ENCODE peak calls at places on chromosome 20, in nine cellular contexts. One of them, this sample, is unnamed.

GRCh38 chr20:59165794-59166709 is 2.4 kb downstream of the ZNF831 start:
- DNase-seq in non-pigmented ciliary epithelial cell: no peak
- DNase-seq in memory B cell: no peak
- DNase-seq in ELF-1: no peak
- DNase-seq in SHP77: no peak
- DNase-seq in RCC 7860: no peak
- DNase-seq in A549: no peak
- DNase-seq in T1000: no peak
- DNase-seq in activated CD4-positive, alpha-beta T cell treated with anti-CD3 and anti-CD28 coated beads, Interleukin-2, amount 50 U/mL, for 24 hours: no peak
- DNase-seq in this sample: no peak

GRCh38 chr20:39038495-39038894 is 76.4 kb downstream of the DHX35 start:
- DNase-seq in non-pigmented ciliary epithelial cell: no peak
- DNase-seq in memory B cell: no peak
- DNase-seq in ELF-1: no peak
- DNase-seq in SHP77: no peak
- DNase-seq in RCC 7860: no peak
- DNase-seq in A549: no peak
- DNase-seq in T1000: no peak
- DNase-seq in activated CD4-positive, alpha-beta T cell treated with anti-CD3 and anti-CD28 coated beads, Interleukin-2, amount 50 U/mL, for 24 hours: no peak
- DNase-seq in this sample: no peak

GRCh38 chr20:2708073-2708415 is 15.5 kb downstream of the EBF4 start:
- DNase-seq in non-pigmented ciliary epithelial cell: no peak
- DNase-seq in memory B cell: no peak
- DNase-seq in ELF-1: no peak
- DNase-seq in SHP77: no peak
- DNase-seq in RCC 7860: no peak
- DNase-seq in A549: no peak
- DNase-seq in T1000: no peak
- DNase-seq in activated CD4-positive, alpha-beta T cell treated with anti-CD3 and anti-CD28 coated beads, Interleukin-2, amount 50 U/mL, for 24 hours: no peak
- DNase-seq in this sample: no peak

GRCh38 chr20:35447082-35447789 is 8.2 kb upstream of the CEP250 start:
- DNase-seq in non-pigmented ciliary epithelial cell: no peak
- DNase-seq in memory B cell: peak; percentile 89
- DNase-seq in ELF-1: peak; percentile 93
- DNase-seq in SHP77: peak; percentile 81
- DNase-seq in RCC 7860: peak; percentile 78
- DNase-seq in A549: peak; percentile 86
- DNase-seq in T1000: peak; percentile 74
- DNase-seq in activated CD4-positive, alpha-beta T cell treated with anti-CD3 and anti-CD28 coated beads, Interleukin-2, amount 50 U/mL, for 24 hours: peak; percentile 92
- DNase-seq in this sample: peak; percentile 76

GRCh38 chr20:49030954-49031619 is 15.0 kb upstream of the CSE1L start:
- DNase-seq in non-pigmented ciliary epithelial cell: no peak
- DNase-seq in memory B cell: no peak
- DNase-seq in ELF-1: no peak
- DNase-seq in SHP77: no peak
- DNase-seq in RCC 7860: no peak
- DNase-seq in A549: no peak
- DNase-seq in T1000: no peak
- DNase-seq in activated CD4-positive, alpha-beta T cell treated with anti-CD3 and anti-CD28 coated beads, Interleukin-2, amount 50 U/mL, for 24 hours: no peak
- DNase-seq in this sample: no peak

GRCh38 chr20:37711987-37712961 is 18.4 kb downstream of the CTNNBL1 start:
- DNase-seq in non-pigmented ciliary epithelial cell: no peak
- DNase-seq in memory B cell: no peak
- DNase-seq in ELF-1: no peak
- DNase-seq in SHP77: no peak
- DNase-seq in RCC 7860: no peak
- DNase-seq in A549: no peak
- DNase-seq in T1000: no peak
- DNase-seq in activated CD4-positive, alpha-beta T cell treated with anti-CD3 and anti-CD28 coated beads, Interleukin-2, amount 50 U/mL, for 24 hours: no peak
- DNase-seq in this sample: no peak

GRCh38 chr20:47389867-47390347 is 33.4 kb upstream of the ZMYND8 start:
- DNase-seq in non-pigmented ciliary epithelial cell: no peak
- DNase-seq in memory B cell: no peak
- DNase-seq in ELF-1: peak; percentile 43
- DNase-seq in SHP77: no peak
- DNase-seq in RCC 7860: no peak
- DNase-seq in A549: peak; percentile 100
- DNase-seq in T1000: peak; percentile 81
- DNase-seq in activated CD4-positive, alpha-beta T cell treated with anti-CD3 and anti-CD28 coated beads, Interleukin-2, amount 50 U/mL, for 24 hours: no peak
- DNase-seq in this sample: no peak

GRCh38 chr20:24993337-24994185 is 1.0 kb upstream of the APMAP start:
- DNase-seq in non-pigmented ciliary epithelial cell: no peak
- DNase-seq in memory B cell: no peak
- DNase-seq in ELF-1: no peak
- DNase-seq in SHP77: peak; percentile 14
- DNase-seq in RCC 7860: no peak
- DNase-seq in A549: peak; percentile 71
- DNase-seq in T1000: no peak
- DNase-seq in activated CD4-positive, alpha-beta T cell treated with anti-CD3 and anti-CD28 coated beads, Interleukin-2, amount 50 U/mL, for 24 hours: no peak
- DNase-seq in this sample: peak; percentile 80

GRCh38 chr20:2156666-2157624 is 55.3 kb downstream of the STK35 start:
- DNase-seq in non-pigmented ciliary epithelial cell: no peak
- DNase-seq in memory B cell: no peak
- DNase-seq in ELF-1: no peak
- DNase-seq in SHP77: no peak
- DNase-seq in RCC 7860: no peak
- DNase-seq in A549: no peak
- DNase-seq in T1000: no peak
- DNase-seq in activated CD4-positive, alpha-beta T cell treated with anti-CD3 and anti-CD28 coated beads, Interleukin-2, amount 50 U/mL, for 24 hours: no peak
- DNase-seq in this sample: no peak

GRCh38 chr20:3744806-3745685 is 12.6 kb downstream of the HSPA12B start:
- DNase-seq in non-pigmented ciliary epithelial cell: no peak
- DNase-seq in memory B cell: peak; percentile 45
- DNase-seq in ELF-1: peak; percentile 87
- DNase-seq in SHP77: peak; percentile 26
- DNase-seq in RCC 7860: no peak
- DNase-seq in A549: peak; percentile 95
- DNase-seq in T1000: peak; percentile 3
- DNase-seq in activated CD4-positive, alpha-beta T cell treated with anti-CD3 and anti-CD28 coated beads, Interleukin-2, amount 50 U/mL, for 24 hours: peak; percentile 43
- DNase-seq in this sample: no peak

GRCh38 chr20:20850407-20850806 is 138.0 kb upstream of the RALGAPA2 start:
- DNase-seq in non-pigmented ciliary epithelial cell: no peak
- DNase-seq in memory B cell: no peak
- DNase-seq in ELF-1: no peak
- DNase-seq in SHP77: no peak
- DNase-seq in RCC 7860: no peak
- DNase-seq in A549: no peak
- DNase-seq in T1000: no peak
- DNase-seq in activated CD4-positive, alpha-beta T cell treated with anti-CD3 and anti-CD28 coated beads, Interleukin-2, amount 50 U/mL, for 24 hours: no peak
- DNase-seq in this sample: no peak

GRCh38 chr20:58243653-58244410 is 15.4 kb upstream of the ANKRD60 start:
- DNase-seq in non-pigmented ciliary epithelial cell: no peak
- DNase-seq in memory B cell: no peak
- DNase-seq in ELF-1: no peak
- DNase-seq in SHP77: no peak
- DNase-seq in RCC 7860: no peak
- DNase-seq in A549: no peak
- DNase-seq in T1000: no peak
- DNase-seq in activated CD4-positive, alpha-beta T cell treated with anti-CD3 and anti-CD28 coated beads, Interleukin-2, amount 50 U/mL, for 24 hours: no peak
- DNase-seq in this sample: no peak

GRCh38 chr20:62581308-62581707 is 61.0 kb upstream of the SLCO4A1 start:
- DNase-seq in non-pigmented ciliary epithelial cell: no peak
- DNase-seq in memory B cell: no peak
- DNase-seq in ELF-1: no peak
- DNase-seq in SHP77: no peak
- DNase-seq in RCC 7860: no peak
- DNase-seq in A549: no peak
- DNase-seq in T1000: no peak
- DNase-seq in activated CD4-positive, alpha-beta T cell treated with anti-CD3 and anti-CD28 coated beads, Interleukin-2, amount 50 U/mL, for 24 hours: no peak
- DNase-seq in this sample: no peak

GRCh38 chr20:63318391-63319163 is 25.6 kb downstream of the COL20A1 start:
- DNase-seq in non-pigmented ciliary epithelial cell: no peak
- DNase-seq in memory B cell: no peak
- DNase-seq in ELF-1: no peak
- DNase-seq in SHP77: no peak
- DNase-seq in RCC 7860: no peak
- DNase-seq in A549: no peak
- DNase-seq in T1000: no peak
- DNase-seq in activated CD4-positive, alpha-beta T cell treated with anti-CD3 and anti-CD28 coated beads, Interleukin-2, amount 50 U/mL, for 24 hours: no peak
- DNase-seq in this sample: no peak

GRCh38 chr20:10674684-10675455 is 1.1 kb upstream of the JAG1 start:
- DNase-seq in non-pigmented ciliary epithelial cell: no peak
- DNase-seq in memory B cell: no peak
- DNase-seq in ELF-1: peak; percentile 94
- DNase-seq in SHP77: peak; percentile 79
- DNase-seq in RCC 7860: peak; percentile 60
- DNase-seq in A549: peak; percentile 89
- DNase-seq in T1000: peak; percentile 58
- DNase-seq in activated CD4-positive, alpha-beta T cell treated with anti-CD3 and anti-CD28 coated beads, Interleukin-2, amount 50 U/mL, for 24 hours: peak; percentile 8
- DNase-seq in this sample: peak; percentile 12

GRCh38 chr20:23622839-23623343 is 14.9 kb downstream of the CST3 start:
- DNase-seq in non-pigmented ciliary epithelial cell: peak; percentile 70
- DNase-seq in memory B cell: no peak
- DNase-seq in ELF-1: peak; percentile 54
- DNase-seq in SHP77: peak; percentile 54
- DNase-seq in RCC 7860: peak; percentile 66
- DNase-seq in A549: peak; percentile 80
- DNase-seq in T1000: peak; percentile 64
- DNase-seq in activated CD4-positive, alpha-beta T cell treated with anti-CD3 and anti-CD28 coated beads, Interleukin-2, amount 50 U/mL, for 24 hours: no peak
- DNase-seq in this sample: no peak

GRCh38 chr20:49276895-49277785 is 717 bp downstream of the ZNFX1 start:
- DNase-seq in non-pigmented ciliary epithelial cell: no peak
- DNase-seq in memory B cell: no peak
- DNase-seq in ELF-1: no peak
- DNase-seq in SHP77: no peak
- DNase-seq in RCC 7860: no peak
- DNase-seq in A549: no peak
- DNase-seq in T1000: no peak
- DNase-seq in activated CD4-positive, alpha-beta T cell treated with anti-CD3 and anti-CD28 coated beads, Interleukin-2, amount 50 U/mL, for 24 hours: no peak
- DNase-seq in this sample: no peak

This sample was measured in NCI-H2029 treated with DMSO at 0.1 percent for 48 hours.